ENCODE peak calls at places on chromosomes 1 and 21, in seven cellular contexts. B is keratinocyte, Q is brain microvascular endothelial cell, M is GM13977, L is esophagus muscularis mucosa, I is mesothelial cell of epicardium, J is fibroblast of lung. E is an unnamed sample.

GRCh38 chr1:204494281-204495077 is at the start of gene PIK3C2B:
- DNase-seq in B (no peak), Q (peak; percentile 53), M (peak; percentile 93), L (no peak), I (peak; percentile 63), J (peak; percentile 78), E (peak; percentile 92)

GRCh38 chr1:87109012-87109411 is 194.6 kb downstream of the HS2ST1 start:
- DNase-seq in B (no peak), Q (peak; percentile 6), M (no peak), L (no peak), I (no peak), J (peak; percentile 22), E (no peak)

GRCh38 chr1:96473791-96474452 is 247.7 kb upstream of the PTBP2 start:
- DNase-seq in B (peak; percentile 46), Q (peak; percentile 47), M (no peak), L (no peak), I (no peak), J (peak; percentile 80), E (no peak)

GRCh38 chr1:169126335-169126734 is 19.8 kb downstream of the ATP1B1 start:
- DNase-seq in B (no peak), Q (no peak), M (no peak), L (no peak), I (no peak), J (no peak), E (no peak)

GRCh38 chr1:14118691-14119485 is 418.9 kb downstream of the PRDM2 start:
- DNase-seq in B (no peak), Q (no peak), M (no peak), L (no peak), I (no peak), J (peak; percentile 4), E (no peak)

GRCh38 chr21:37447288-37447936 is 80.8 kb downstream of the DYRK1A start:
- DNase-seq in B (no peak), Q (no peak), M (no peak), L (no peak), I (no peak), J (no peak), E (no peak)

GRCh38 chr1:24964811-24965570 is 34.9 kb upstream of the RUNX3 start:
- DNase-seq in B (no peak), Q (peak; percentile 82), M (peak; percentile 90), L (no peak), I (no peak), J (peak; percentile 94), E (no peak)

GRCh38 chr1:109787845-109788605 is 24.3 kb upstream of the EPS8L3 start:
- DNase-seq in B (no peak), Q (no peak), M (no peak), L (no peak), I (peak; percentile 18), J (no peak), E (no peak)

GRCh38 chr1:20189664-20190063 is 3.3 kb upstream of the PLA2G2C start:
- DNase-seq in B (no peak), Q (no peak), M (no peak), L (no peak), I (no peak), J (no peak), E (no peak)

GRCh38 chr1:173064011-173064410 is 13.3 kb upstream of the TNFSF18 start:
- DNase-seq in B (no peak), Q (no peak), M (no peak), L (no peak), I (no peak), J (peak; percentile 46), E (no peak)

GRCh38 chr1:27862671-27863551 is 9.4 kb upstream of the THEMIS2 start:
- DNase-seq in B (peak; percentile 30), Q (peak; percentile 97), M (no peak), L (no peak), I (no peak), J (peak; percentile 95), E (no peak)

GRCh38 chr1:210558302-210558701 is 229.6 kb downstream of the HHAT start:
- DNase-seq in B (no peak), Q (peak; percentile 45), M (no peak), L (no peak), I (peak; percentile 34), J (peak; percentile 51), E (no peak)

DNA sequence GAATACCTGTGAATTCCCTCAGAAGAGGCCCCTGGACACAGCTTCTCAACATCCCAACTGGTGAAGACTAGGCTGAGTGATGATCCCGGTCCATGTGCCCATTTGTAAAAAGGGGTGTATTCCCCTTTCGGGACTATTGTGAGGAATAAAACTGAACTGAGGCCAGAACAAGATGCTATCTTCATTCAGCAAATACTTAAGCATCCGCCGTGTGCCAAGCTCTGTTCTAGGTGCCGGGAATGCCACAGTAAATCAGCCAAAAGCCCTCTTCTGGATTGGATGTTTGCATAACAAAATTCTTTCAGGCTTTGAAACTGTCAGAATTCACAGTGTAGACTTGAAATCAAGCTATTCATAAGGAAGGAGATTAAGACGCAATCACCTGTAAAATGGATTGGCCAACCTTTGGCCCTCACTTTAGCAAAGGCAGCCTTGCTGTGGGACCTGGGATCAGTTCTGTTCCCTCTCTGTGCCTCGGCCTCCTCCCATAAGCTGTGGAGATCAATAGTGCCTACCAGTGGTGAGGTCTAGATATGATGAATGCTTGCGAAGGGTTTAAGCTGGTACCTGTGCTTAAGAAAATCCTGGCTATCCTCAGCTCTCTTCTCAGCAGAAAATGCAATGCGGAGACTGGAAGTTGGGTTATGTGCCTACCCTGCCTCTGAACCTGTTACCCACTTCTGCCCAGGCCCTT is 1.8 kb downstream of the ALPL start:
- DNase-seq in B (no peak), Q (no peak), M (no peak), L (no peak), I (no peak), J (peak; percentile 28), E (no peak)
- TF ChIP-seq CTCF in B (no peak), Q (peak; percentile 21), M (no peak), L (no peak), I (no peak), J (no peak), E (peak; percentile 15)

GRCh38 chr1:62341120-62341519 is 21.9 kb upstream of the KANK4 start:
- DNase-seq in B (no peak), Q (no peak), M (no peak), L (no peak), I (no peak), J (no peak), E (no peak)

GRCh38 chr1:62337535-62337784 is 18.2 kb upstream of the KANK4 start:
- DNase-seq in B (no peak), Q (no peak), M (no peak), L (no peak), I (no peak), J (no peak), E (no peak)

GRCh38 chr1:62335656-62336055 is 16.4 kb upstream of the KANK4 start:
- DNase-seq in B (no peak), Q (no peak), M (no peak), L (no peak), I (no peak), J (no peak), E (no peak)

GRCh38 chr1:62336638-62337534 is 17.7 kb upstream of the KANK4 start:
- DNase-seq in B (no peak), Q (no peak), M (no peak), L (no peak), I (no peak), J (no peak), E (no peak)

GRCh38 chr1:62337785-62338631 is 18.8 kb upstream of the KANK4 start:
- DNase-seq in B (no peak), Q (peak; percentile 10), M (no peak), L (no peak), I (no peak), J (peak; percentile 33), E (no peak)
- TF ChIP-seq CTCF in B (no peak), Q (peak; percentile 52), M (no peak), L (peak; percentile 13), I (no peak), J (no peak), E (peak; percentile 9)

GRCh38 chr1:12246584-12246983 is 16.8 kb downstream of the VPS13D start:
- DNase-seq in B (no peak), Q (no peak), M (no peak), L (no peak), I (no peak), J (no peak), E (no peak)

GRCh38 chr1:12245116-12245515 is 15.3 kb downstream of the VPS13D start:
- DNase-seq in B (no peak), Q (no peak), M (no peak), L (no peak), I (no peak), J (no peak), E (no peak)

GRCh38 chr1:12245733-12246132 is 15.9 kb downstream of the VPS13D start:
- DNase-seq in B (no peak), Q (no peak), M (no peak), L (no peak), I (no peak), J (no peak), E (no peak)

GRCh38 chr1:12244585-12244984 is 14.8 kb downstream of the VPS13D start:
- DNase-seq in B (no peak), Q (no peak), M (no peak), L (no peak), I (no peak), J (no peak), E (no peak)

DNA sequence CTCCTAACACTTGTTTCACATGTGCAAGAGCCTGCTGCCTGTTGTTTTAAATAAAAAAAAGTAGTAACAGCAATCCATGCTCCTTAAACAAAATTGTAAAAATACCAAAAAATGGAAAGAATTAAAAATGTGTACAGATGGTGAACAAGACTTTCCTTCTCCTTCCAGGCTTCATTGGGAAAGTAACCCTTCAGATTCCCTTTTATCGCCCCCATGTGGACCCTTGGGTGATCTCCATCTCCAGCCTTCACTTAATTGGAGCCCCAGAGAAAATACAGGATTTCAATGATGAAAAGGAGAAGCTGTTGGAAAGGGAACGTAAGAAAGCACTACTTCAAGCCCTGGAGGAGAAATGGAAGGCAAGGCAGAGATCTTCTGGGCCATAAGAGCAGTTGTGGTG is 14.2 kb downstream of the VPS13D start:
- DNase-seq in B (no peak), Q (no peak), M (no peak), L (no peak), I (no peak), J (no peak), E (no peak)
- TF ChIP-seq CTCF in B (peak; percentile 41), Q (peak; percentile 65), M (peak; percentile 46), L (peak; percentile 30), I (no peak), J (peak; percentile 21), E (peak; percentile 39)

GRCh38 chr1:983736-984475 is 2.0 kb upstream of the PERM1 start:
- DNase-seq in B (no peak), Q (no peak), M (peak; percentile 85), L (no peak), I (no peak), J (no peak), E (no peak)

GRCh38 chr1:982765-983436 is 1.0 kb upstream of the PERM1 start:
- DNase-seq in B (no peak), Q (no peak), M (no peak), L (no peak), I (no peak), J (no peak), E (no peak)

GRCh38 chr1:981955-982558 is at the start of gene PERM1:
- DNase-seq in B (no peak), Q (no peak), M (no peak), L (no peak), I (no peak), J (no peak), E (no peak)

GRCh38 chr1:985126-985525 is 3.2 kb upstream of the PERM1 start:
- DNase-seq in B (no peak), Q (no peak), M (no peak), L (no peak), I (no peak), J (no peak), E (no peak)

DNA sequence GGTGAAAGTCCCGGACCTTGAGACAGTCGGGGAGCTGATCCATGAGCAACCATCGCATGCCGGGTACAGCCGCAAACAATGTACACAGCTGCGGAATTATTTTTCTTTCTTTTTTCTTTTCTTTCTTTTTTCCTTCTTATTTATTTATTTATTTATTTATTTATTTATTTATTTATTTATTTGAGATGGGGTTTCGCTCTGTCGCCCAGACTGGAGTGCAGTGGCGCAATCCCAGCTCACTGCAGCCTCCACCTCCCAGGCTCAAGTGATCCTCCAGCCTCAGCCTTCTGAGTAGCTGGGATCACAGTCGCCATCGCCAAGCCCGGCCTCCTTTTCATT is 2.6 kb upstream of the PERM1 start:
- DNase-seq in B (no peak), Q (no peak), M (no peak), L (no peak), I (no peak), J (no peak), E (no peak)
- TF ChIP-seq CTCF in B (no peak), Q (no peak), M (no peak), L (no peak), I (peak; percentile 29), J (no peak), E (no peak)